ENCODE peak calls at places on chromosomes 16 and 17, in five cellular contexts. K, G, U, J and X are unnamed samples.

GRCh38 chr17:2172447-2172938 is 117.6 kb downstream of the HIC1 start:
- DNase-seq in K (no peak), G (peak; percentile 72), U (peak; percentile 64), J (no peak), X (no peak)

GRCh38 chr17:56707312-56708219 is 114.1 kb downstream of the NOG start:
- DNase-seq in K (peak; percentile 72), G (no peak), U (no peak), J (no peak), X (no peak)

GRCh38 chr16:85449885-85450245 is 163.3 kb upstream of the GSE1 start:
- DNase-seq in K (no peak), G (no peak), U (no peak), J (no peak), X (no peak)

GRCh38 chr16:74480150-74481029 is 59.1 kb upstream of the CLEC18B start:
- DNase-seq in K (no peak), G (peak; percentile 23), U (peak; percentile 35), J (no peak), X (no peak)

GRCh38 chr16:19524356-19524865 is 669 bp downstream of the CCP110 start:
- DNase-seq in K (no peak), G (no peak), U (no peak), J (no peak), X (peak; percentile 15)

GRCh38 chr17:17027442-17028058 is 14.7 kb upstream of the MPRIP start:
- DNase-seq in K (no peak), G (no peak), U (no peak), J (no peak), X (no peak)

GRCh38 chr16:55323637-55324490 is at the start of gene IRX6:
- DNase-seq in K (peak; percentile 92), G (peak; percentile 25), U (peak; percentile 71), J (peak; percentile 96), X (peak; percentile 50)

GRCh38 chr17:59840329-59840907 is 52.3 kb downstream of the TUBD1 start:
- DNase-seq in K (peak; percentile 82), G (no peak), U (no peak), J (no peak), X (no peak)

GRCh38 chr17:17171991-17172939 is 33.9 kb downstream of the PLD6 start:
- DNase-seq in K (peak; percentile 63), G (no peak), U (peak; percentile 73), J (no peak), X (no peak)

GRCh38 chr16:58041628-58041955 is 16.0 kb downstream of the MMP15 start:
- DNase-seq in K (no peak), G (no peak), U (no peak), J (no peak), X (no peak)

GRCh38 chr16:57233944-57234706 is 10.9 kb upstream of the ARL2BP start:
- DNase-seq in K (no peak), G (no peak), U (no peak), J (no peak), X (no peak)

GRCh38 chr16:87138868-87139267 is 178.3 kb downstream of the C16orf95 start:
- DNase-seq in K (no peak), G (no peak), U (no peak), J (peak; percentile 76), X (no peak)

GRCh38 chr16:35249051-35249450 is 1789.6 kb downstream of the TP53TG3F start:
- DNase-seq in K (no peak), G (no peak), U (no peak), J (no peak), X (no peak)

GRCh38 chr17:601462-602303 is 113.0 kb downstream of the VPS53 start:
- DNase-seq in K (no peak), G (no peak), U (no peak), J (peak; percentile 81), X (no peak)

GRCh38 chr16:20598832-20599469 is 22.8 kb upstream of the ACSM2B start:
- DNase-seq in K (no peak), G (peak; percentile 78), U (no peak), J (no peak), X (no peak)

GRCh38 chr17:66952031-66952524 is 12.4 kb upstream of the CACNG4 start:
- DNase-seq in K (peak; percentile 91), G (peak; percentile 55), U (no peak), J (no peak), X (no peak)

GRCh38 chr16:81537721-81538561 is 93.3 kb downstream of the CMIP start:
- DNase-seq in K (no peak), G (no peak), U (no peak), J (no peak), X (no peak)

GRCh38 chr16:78310990-78311561 is 211.6 kb downstream of the WWOX start:
- DNase-seq in K (peak; percentile 53), G (no peak), U (no peak), J (no peak), X (no peak)

GRCh38 chr17:17077101-17077500 is 34.8 kb downstream of the MPRIP start:
- DNase-seq in K (no peak), G (no peak), U (no peak), J (peak; percentile 65), X (no peak)

GRCh38 chr16:16083421-16084156 is 134.2 kb downstream of the ABCC1 start:
- DNase-seq in K (no peak), G (no peak), U (no peak), J (no peak), X (no peak)

GRCh38 chr16:5615868-5616642 is 518.5 kb upstream of the EEF2KMT start:
- DNase-seq in K (peak; percentile 88), G (peak; percentile 47), U (peak; percentile 9), J (no peak), X (peak; percentile 57)

GRCh38 chr16:46817961-46818360 is 13.0 kb downstream of the C16orf87 start:
- DNase-seq in K (no peak), G (no peak), U (no peak), J (no peak), X (no peak)

GRCh38 chr16:85451646-85452363 is 161.3 kb upstream of the GSE1 start:
- DNase-seq in K (no peak), G (no peak), U (no peak), J (no peak), X (no peak)

GRCh38 chr16:2973081-2973480 is 3.9 kb downstream of the PAQR4 start:
- DNase-seq in K (no peak), G (no peak), U (no peak), J (no peak), X (no peak)

GRCh38 chr17:21275579-21276339 is 8.8 kb upstream of the MAP2K3 start:
- DNase-seq in K (peak; percentile 96), G (peak; percentile 94), U (peak; percentile 94), J (peak; percentile 99), X (peak; percentile 97)

GRCh38 chr16:727291-727977 is 528 bp downstream of the HAGHL start:
- DNase-seq in K (no peak), G (no peak), U (no peak), J (no peak), X (peak; percentile 74)

GRCh38 chr17:73469311-73469710 is 157.5 kb upstream of the CDC42EP4 start:
- DNase-seq in K (no peak), G (no peak), U (no peak), J (no peak), X (no peak)

GRCh38 chr16:47143677-47144558 is at the start of gene NETO2:
- DNase-seq in K (peak; percentile 75), G (peak; percentile 51), U (peak; percentile 48), J (no peak), X (peak; percentile 92)

GRCh38 chr17:65931246-65932149 is 260.4 kb downstream of the CEP112 start:
- DNase-seq in K (no peak), G (no peak), U (peak; percentile 40), J (no peak), X (no peak)
- TF ChIP-seq CTCF in K (no peak), G (no peak), U (no peak), J (no peak), X (no peak)

DNA sequence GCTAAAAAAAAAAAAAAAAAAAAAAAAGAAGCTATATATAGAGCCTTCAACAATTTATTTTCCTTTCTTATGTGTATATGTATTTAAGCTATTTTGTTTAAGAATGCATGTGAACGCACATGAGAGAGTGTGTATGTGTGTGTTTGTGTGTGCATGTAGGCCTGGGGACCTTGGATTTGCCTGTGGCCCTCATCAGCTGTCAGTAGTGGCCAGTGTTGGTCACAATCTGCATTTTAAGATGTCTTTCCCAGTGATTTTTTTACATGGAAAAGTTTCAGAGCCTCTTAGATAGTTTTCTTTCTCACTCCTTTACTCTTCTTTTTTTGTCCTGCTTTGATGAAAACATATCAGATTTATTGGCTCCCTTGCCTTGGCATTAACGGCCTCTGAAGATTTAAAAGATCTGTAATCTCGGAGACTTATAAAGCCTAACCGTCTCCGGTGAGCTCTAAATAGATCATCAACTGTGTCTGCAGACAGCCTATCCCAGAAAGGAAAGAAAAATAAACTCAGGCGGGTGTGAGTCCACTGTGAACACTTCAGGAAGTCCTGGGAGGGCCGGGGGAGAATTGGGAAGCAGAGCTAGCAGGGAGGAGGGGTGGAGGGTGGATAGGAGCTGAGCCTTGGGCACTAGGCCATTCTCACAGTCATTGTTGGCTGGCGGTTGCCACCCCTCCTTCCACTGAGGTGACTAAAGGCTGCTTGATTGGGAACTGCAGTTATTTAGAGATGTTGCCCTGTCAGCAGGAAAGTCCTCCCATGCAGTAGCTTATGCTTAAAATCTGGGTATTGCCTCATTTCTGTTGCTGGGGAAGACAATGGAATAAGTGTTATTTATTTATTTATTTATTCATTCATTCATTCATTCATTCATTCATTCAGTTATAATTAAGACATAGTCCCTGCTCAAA is 86.8 kb downstream of the WWP2 start:
- DNase-seq in K (no peak), G (peak; percentile 91), U (peak; percentile 93), J (peak; percentile 96), X (no peak)
- TF ChIP-seq CTCF in K (no peak), G (no peak), U (peak; percentile 17), J (no peak), X (no peak)

GRCh38 chr17:78573955-78574354 is 3.2 kb downstream of the DNAH17 start:
- DNase-seq in K (no peak), G (no peak), U (no peak), J (no peak), X (no peak)
- TF ChIP-seq CTCF in K (no peak), G (no peak), U (no peak), J (no peak), X (no peak)

DNA sequence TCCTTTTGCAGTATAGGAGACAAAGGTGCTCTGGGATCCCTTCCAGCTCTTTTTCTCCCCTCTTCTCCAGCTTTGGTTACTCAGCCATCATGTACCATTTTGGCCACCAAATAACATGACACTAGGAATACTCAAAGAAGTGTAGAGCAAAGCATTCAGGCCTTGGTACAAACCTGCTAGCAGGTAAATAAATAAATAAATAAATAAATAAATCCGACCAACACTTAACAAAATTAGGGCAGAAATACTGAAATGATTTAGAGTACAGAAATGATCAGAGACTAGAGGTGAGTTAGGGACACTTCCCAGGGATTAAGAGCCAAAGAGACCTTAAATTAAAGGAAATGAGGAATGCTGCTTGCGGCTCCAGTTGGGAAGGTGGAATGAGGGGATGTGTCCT is 17.7 kb upstream of the ITGB3 start:
- DNase-seq in K (no peak), G (no peak), U (no peak), J (no peak), X (no peak)
- TF ChIP-seq CTCF in K (no peak), G (no peak), U (no peak), J (no peak), X (no peak)

DNA sequence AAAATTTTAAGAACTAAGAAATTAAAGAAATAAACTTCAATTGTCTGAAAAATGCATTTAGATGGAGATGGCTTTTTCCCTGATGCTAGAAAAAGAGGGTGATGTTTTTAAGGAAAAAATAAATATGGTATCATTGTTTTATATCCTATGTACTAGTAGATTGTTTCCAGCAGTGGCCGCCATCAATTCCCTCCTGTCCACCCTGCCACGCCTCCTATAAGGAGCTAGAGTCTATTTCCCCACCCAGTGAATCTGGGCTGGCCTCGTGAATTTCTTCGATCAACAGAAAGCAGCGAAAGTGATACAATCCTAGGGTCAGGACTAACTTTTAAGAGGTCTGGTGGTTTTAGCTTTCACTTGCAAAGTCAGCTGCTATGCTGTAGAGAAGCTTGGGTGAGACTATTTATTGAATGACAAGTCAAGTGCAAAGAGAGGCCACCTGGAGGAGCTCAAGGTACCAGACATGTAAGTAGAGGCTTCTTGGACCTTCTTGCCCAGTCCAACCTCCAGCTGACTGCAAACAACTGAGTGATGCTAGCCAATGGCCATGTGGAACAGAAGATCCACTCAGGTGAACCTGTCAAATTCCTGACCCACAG is 80.9 kb upstream of the MTMR4 start:
- DNase-seq in K (no peak), G (no peak), U (no peak), J (no peak), X (no peak)
- TF ChIP-seq CTCF in K (peak; percentile 41), G (no peak), U (no peak), J (no peak), X (peak; percentile 16)